ENCODE peak calls at places on chromosome 9, in nine cellular contexts. B, H, T, F, Y, K, E, G and R are unnamed samples. For H3K4me1, the result is how much of the 10 kb centered on the place peaks cover.

GRCh38 chr9:120937596-120937995 is 11.0 kb upstream of the TRAF1 start:
- DNase-seq in B (no peak), H (no peak), T (no peak), F (no peak), Y (peak), K (no peak), E (no peak), G (no peak), R (no peak)

GRCh38 chr9:76162751-76163500 is 231.3 kb downstream of the RFK start:
- DNase-seq in B (no peak), H (no peak), T (peak), F (no peak), Y (peak), K (no peak), E (no peak), G (no peak), R (no peak)

GRCh38 chr9:21294325-21294724 is 10.8 kb downstream of the IFNA5 start:
- DNase-seq in B (no peak), H (no peak), T (no peak), F (no peak), Y (no peak), K (no peak), E (no peak), G (no peak), R (no peak)

GRCh38 chr9:99486684-99487083 is 264.6 kb downstream of the SEC61B start:
- DNase-seq in B (no peak), H (no peak), T (no peak), F (no peak), Y (no peak), K (no peak), E (no peak), G (no peak), R (no peak)

GRCh38 chr9:133087429-133088145 is 25.8 kb downstream of the CEL start:
- DNase-seq in B (no peak), H (no peak), T (no peak), F (no peak), Y (no peak), K (no peak), E (peak), G (no peak), R (no peak)

GRCh38 chr9:114177423-114178064 is 22.2 kb downstream of the COL27A1 start:
- DNase-seq in B (no peak), H (no peak), T (no peak), F (no peak), Y (peak), K (no peak), E (peak), G (no peak), R (no peak)

GRCh38 chr9:92160786-92161185 is 45.6 kb upstream of the SPTLC1 start:
- DNase-seq in B (no peak), H (peak), T (no peak), F (no peak), Y (no peak), K (no peak), E (no peak), G (no peak), R (no peak)

GRCh38 chr9:124771867-124772621 is 933 bp upstream of the NR6A1 start:
- DNase-seq in B (peak), H (peak), T (peak), F (peak), Y (peak), K (peak), E (peak), G (no peak), R (no peak)

GRCh38 chr9:27329292-27329691 is 32.3 kb upstream of the EQTN start:
- DNase-seq in B (no peak), H (no peak), T (no peak), F (no peak), Y (no peak), K (no peak), E (no peak), G (no peak), R (no peak)

GRCh38 chr9:131467214-131467935 is 35.3 kb upstream of the POMT1 start:
- DNase-seq in B (no peak), H (no peak), T (no peak), F (no peak), Y (no peak), K (no peak), E (no peak), G (peak), R (no peak)

GRCh38 chr9:91676042-91676441 is 252.4 kb upstream of the NFIL3 start:
- DNase-seq in B (peak), H (no peak), T (no peak), F (no peak), Y (no peak), K (no peak), E (peak), G (no peak), R (no peak)

GRCh38 chr9:20570756-20571155 is 51.5 kb downstream of the MLLT3 start:
- DNase-seq in B (no peak), H (no peak), T (no peak), F (no peak), Y (peak), K (no peak), E (no peak), G (no peak), R (no peak)

GRCh38 chr9:109640232-109641078 is 139.5 kb upstream of the PALM2AKAP2 start:
- DNase-seq in B (no peak), H (peak), T (peak), F (peak), Y (peak), K (no peak), E (peak), G (peak), R (no peak)

DNA sequence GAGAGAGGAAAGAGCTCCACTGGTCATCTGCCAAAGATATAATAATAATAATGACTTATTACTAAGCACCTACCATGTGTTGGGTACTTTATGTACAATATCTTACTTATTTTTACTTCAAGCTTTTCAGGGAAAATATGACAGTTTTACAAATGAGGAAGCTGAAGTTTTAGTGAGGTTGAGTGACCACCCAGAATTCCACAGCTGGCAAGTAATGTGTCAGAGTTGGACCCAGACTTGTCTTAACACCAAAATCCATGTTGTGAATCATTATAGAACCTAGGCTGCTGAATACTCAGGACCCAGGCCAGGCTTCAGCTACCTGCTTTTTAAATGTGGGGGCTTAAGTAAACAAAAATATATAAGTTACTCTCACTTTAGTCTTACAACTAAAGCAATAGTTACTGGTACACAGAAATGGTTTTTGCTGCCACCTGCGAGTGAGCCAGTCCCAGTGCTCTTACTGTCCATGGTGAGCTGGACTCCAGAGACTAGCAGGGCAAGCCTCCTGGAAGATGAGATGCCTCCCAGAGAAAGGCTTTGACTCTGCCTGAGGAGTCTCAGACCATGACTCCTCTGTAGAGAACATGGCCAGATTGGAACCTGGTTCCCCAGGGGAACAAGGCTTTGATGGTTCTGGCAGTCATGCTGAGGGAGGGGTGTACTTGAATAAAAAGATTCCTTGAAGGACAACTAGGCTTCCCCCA is 29.9 kb downstream of the RUSC2 start:
- DNase-seq in B (no peak), H (no peak), T (no peak), F (no peak), Y (no peak), K (no peak), E (peak), G (no peak), R (no peak)
- H3K4me1 ChIP-seq in B (under half), H (under half), T (under half), F (half or more), Y (half or more), K (under half), E (half or more), G (half or more), R (under half)

GRCh38 chr9:32423371-32423770 is 38.9 kb downstream of the ACO1 start:
- DNase-seq in B (no peak), H (no peak), T (no peak), F (no peak), Y (peak), K (no peak), E (no peak), G (no peak), R (no peak)

GRCh38 chr9:32422237-32422806 is 37.9 kb downstream of the ACO1 start:
- DNase-seq in B (no peak), H (no peak), T (no peak), F (no peak), Y (no peak), K (no peak), E (no peak), G (no peak), R (no peak)

GRCh38 chr9:32427111-32427873 is 42.8 kb downstream of the ACO1 start:
- DNase-seq in B (peak), H (no peak), T (no peak), F (no peak), Y (no peak), K (no peak), E (no peak), G (no peak), R (no peak)

GRCh38 chr9:32424616-32425015 is 40.2 kb downstream of the ACO1 start:
- DNase-seq in B (no peak), H (no peak), T (no peak), F (no peak), Y (no peak), K (no peak), E (no peak), G (no peak), R (no peak)

DNA sequence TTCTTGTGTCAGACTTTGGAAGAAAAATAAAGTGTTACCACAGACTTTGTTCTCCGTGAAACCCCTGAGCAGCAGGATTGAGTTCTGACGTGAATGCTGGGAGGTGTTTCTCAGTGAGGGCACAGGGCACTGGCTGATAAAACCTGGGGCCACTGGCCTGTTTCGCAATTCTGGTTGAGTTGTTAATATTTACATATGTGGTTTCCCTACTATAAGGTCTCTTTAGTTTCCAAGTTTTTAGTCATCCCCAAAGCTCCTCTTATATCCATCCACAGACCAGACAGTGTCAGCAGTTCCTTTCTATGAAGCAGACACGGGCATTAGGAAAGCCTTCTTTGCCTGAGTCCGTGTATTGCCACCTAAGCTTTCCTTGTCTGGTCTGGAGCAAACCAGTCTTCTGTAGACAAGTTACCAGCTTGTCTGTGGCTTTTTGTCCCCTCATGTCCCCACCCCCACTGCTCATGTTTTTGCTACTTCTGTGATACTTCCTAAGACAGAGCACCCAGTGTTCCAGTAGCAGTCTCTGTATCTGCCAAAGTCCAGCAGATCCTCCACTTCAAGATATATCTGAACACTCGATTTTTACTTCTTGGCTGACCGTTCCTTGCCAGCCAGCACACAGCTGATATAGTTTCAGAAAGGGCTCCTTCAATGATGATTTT is 42.0 kb downstream of the ACO1 start:
- DNase-seq in B (no peak), H (no peak), T (no peak), F (no peak), Y (peak), K (no peak), E (no peak), G (no peak), R (no peak)
- H3K4me3 ChIP-seq in B (no peak), H (no peak), T (no peak), F (no peak), Y (no peak), K (no peak), E (no peak), G (no peak), R (no peak)

GRCh38 chr9:110916361-110916760 is 121.9 kb downstream of the LPAR1 start:
- DNase-seq in B (no peak), H (no peak), T (no peak), F (no peak), Y (no peak), K (no peak), E (no peak), G (no peak), R (no peak)
- H3K4me1 ChIP-seq in B (under half), H (under half), T (under half), F (under half), Y (half or more), K (under half), E (under half), G (under half), R (under half)

GRCh38 chr9:95465115-95465514 is 51.7 kb downstream of the PTCH1 start:
- DNase-seq in B (no peak), H (no peak), T (no peak), F (no peak), Y (no peak), K (no peak), E (no peak), G (no peak), R (no peak)
- H3K4me3 ChIP-seq in B (no peak), H (no peak), T (no peak), F (no peak), Y (no peak), K (no peak), E (no peak), G (no peak), R (no peak)